ENCODE peak calls at places on chromosome 9, in five cellular contexts. K, U, I, S and N are unnamed samples.
A peak's percentile ranks its signal among the peaks of the same experiment; 100 is the strongest.

GRCh38 chr9:72982161-72982799 is 29.4 kb upstream of the ALDH1A1 start:
- DNase-seq in K (no peak), U (no peak), I (no peak), S (no peak), N (no peak)

GRCh38 chr9:82170871-82171270 is 182.3 kb downstream of the SPATA31D1 start:
- DNase-seq in K (no peak), U (no peak), I (peak; percentile 51), S (no peak), N (no peak)

GRCh38 chr9:70049236-70049635 is 5.6 kb downstream of the MAMDC2 start:
- DNase-seq in K (no peak), U (peak; percentile 57), I (peak; percentile 59), S (peak; percentile 50), N (no peak)

GRCh38 chr9:4062966-4063365 is 236.9 kb downstream of the GLIS3 start:
- DNase-seq in K (no peak), U (no peak), I (no peak), S (no peak), N (no peak)

GRCh38 chr9:108662090-108662875 is 193.5 kb downstream of the ACTL7B start:
- DNase-seq in K (no peak), U (no peak), I (no peak), S (no peak), N (no peak)

GRCh38 chr9:20713172-20713571 is 29.1 kb downstream of the FOCAD start:
- DNase-seq in K (no peak), U (no peak), I (no peak), S (no peak), N (no peak)

GRCh38 chr9:101625871-101626270 is 31.1 kb upstream of the PPP3R2 start:
- DNase-seq in K (no peak), U (no peak), I (no peak), S (no peak), N (no peak)

GRCh38 chr9:34654317-34655083 is 2.5 kb downstream of the IL11RA start:
- DNase-seq in K (peak; percentile 79), U (peak; percentile 50), I (no peak), S (no peak), N (peak; percentile 73)

GRCh38 chr9:32989651-32990050 is 11.8 kb downstream of the APTX start:
- DNase-seq in K (no peak), U (no peak), I (no peak), S (no peak), N (no peak)

GRCh38 chr9:70747335-70747734 is 332.9 kb upstream of the KLF9 start:
- DNase-seq in K (no peak), U (no peak), I (no peak), S (no peak), N (no peak)

GRCh38 chr9:91817493-91818225 is 132.4 kb downstream of the ROR2 start:
- DNase-seq in K (no peak), U (no peak), I (peak; percentile 59), S (no peak), N (no peak)

GRCh38 chr9:14715102-14715501 is 7.4 kb downstream of the CER1 start:
- DNase-seq in K (no peak), U (no peak), I (no peak), S (no peak), N (no peak)

GRCh38 chr9:96813607-96814006 is 35.7 kb upstream of the ZNF510 start:
- DNase-seq in K (no peak), U (no peak), I (no peak), S (no peak), N (no peak)

GRCh38 chr9:96818535-96818934 is 35.8 kb downstream of the ZNF782 start:
- DNase-seq in K (no peak), U (no peak), I (no peak), S (no peak), N (no peak)

DNA sequence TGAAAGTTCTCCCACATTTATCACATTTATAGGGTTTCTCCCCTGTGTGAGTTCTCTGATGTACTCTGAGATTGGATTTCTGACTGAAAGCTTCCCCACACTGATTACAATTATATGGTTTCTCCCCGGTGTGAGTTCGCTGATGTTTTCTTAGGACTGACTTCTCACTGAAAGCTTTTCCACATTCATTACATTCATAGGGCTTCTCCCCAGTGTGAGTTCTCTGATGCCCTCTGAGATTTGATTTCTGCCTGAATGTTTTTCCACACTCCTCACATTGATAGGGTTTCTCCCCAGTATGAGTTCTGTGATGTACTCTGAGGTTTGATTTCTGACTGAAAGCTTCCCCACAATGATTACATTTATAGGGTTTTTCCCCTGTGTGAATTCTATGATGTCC is 36.3 kb downstream of the ZNF782 start:
- DNase-seq in K (no peak), U (no peak), I (no peak), S (no peak), N (no peak)
- H3K9me3 ChIP-seq in K (peaks cover 100% of the 10 kb centered on the region), U (peaks cover 22% of the 10 kb centered on the region), I (peaks cover 48% of the 10 kb centered on the region), S (peaks cover 81% of the 10 kb centered on the region), N (peaks cover 100% of the 10 kb centered on the region)

GRCh38 chr9:120915854-120916495 is 10.6 kb downstream of the TRAF1 start:
- DNase-seq in K (no peak), U (no peak), I (no peak), S (no peak), N (no peak)
- H3K27ac ChIP-seq in K (no peak overlapping the region), U (no peak overlapping the region), I (no peak overlapping the region), S (no peak overlapping the region), N (no peak overlapping the region)

GRCh38 chr9:5870020-5870339 is 20.7 kb upstream of the MLANA start:
- DNase-seq in K (no peak), U (no peak), I (no peak), S (no peak), N (no peak)
- TF ChIP-seq CTCF in K (no peak), U (no peak), I (no peak), S (peak; percentile 1), N (no peak)

GRCh38 chr9:132703336-132703735 is 33.1 kb downstream of the GTF3C4 start:
- DNase-seq in K (no peak), U (no peak), I (peak; percentile 2), S (no peak), N (no peak)

GRCh38 chr9:132697230-132697629 is 27.0 kb downstream of the GTF3C4 start:
- DNase-seq in K (no peak), U (no peak), I (no peak), S (no peak), N (no peak)

GRCh38 chr9:132699926-132700325 is 29.7 kb downstream of the GTF3C4 start:
- DNase-seq in K (no peak), U (no peak), I (no peak), S (no peak), N (no peak)

GRCh38 chr9:132702254-132702653 is 32.0 kb downstream of the GTF3C4 start:
- DNase-seq in K (no peak), U (no peak), I (no peak), S (no peak), N (no peak)

DNA sequence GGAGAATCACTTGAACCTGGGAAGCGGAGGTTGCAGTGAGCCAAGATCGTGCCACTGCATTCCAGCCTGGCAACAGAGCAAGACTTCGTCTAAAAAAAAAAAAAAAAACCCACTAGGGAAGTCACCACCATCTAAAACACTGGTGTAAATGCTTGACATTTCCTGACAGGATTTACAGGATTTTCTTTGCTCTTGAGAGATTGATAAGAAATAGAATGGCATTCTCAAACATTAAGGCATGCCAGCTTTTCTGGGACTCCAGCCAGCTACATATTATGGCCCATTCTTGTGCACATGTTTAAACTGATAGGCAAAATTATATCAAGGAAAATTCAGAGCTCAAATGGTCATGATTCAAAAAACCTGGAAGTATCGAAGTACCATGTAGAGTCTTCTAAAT is 28.7 kb downstream of the GTF3C4 start:
- DNase-seq in K (no peak), U (peak; percentile 48), I (no peak), S (no peak), N (no peak)
- H3K9me3 ChIP-seq in K (peaks cover 32% of the 10 kb centered on the region), U (no peaks in the 10 kb centered on the region), I (no peaks in the 10 kb centered on the region), S (peaks cover 18% of the 10 kb centered on the region), N (peaks cover 33% of the 10 kb centered on the region)

GRCh38 chr9:93114169-93114983 is 18.4 kb downstream of the CARD19 start:
- DNase-seq in K (no peak), U (no peak), I (no peak), S (peak; percentile 82), N (peak; percentile 83)
- H3K27ac ChIP-seq in K (no peak overlapping the region), U (no peak overlapping the region), I (no peak overlapping the region), S (peak overlapping the region; percentile 97), N (peak overlapping the region; percentile 93)

DNA sequence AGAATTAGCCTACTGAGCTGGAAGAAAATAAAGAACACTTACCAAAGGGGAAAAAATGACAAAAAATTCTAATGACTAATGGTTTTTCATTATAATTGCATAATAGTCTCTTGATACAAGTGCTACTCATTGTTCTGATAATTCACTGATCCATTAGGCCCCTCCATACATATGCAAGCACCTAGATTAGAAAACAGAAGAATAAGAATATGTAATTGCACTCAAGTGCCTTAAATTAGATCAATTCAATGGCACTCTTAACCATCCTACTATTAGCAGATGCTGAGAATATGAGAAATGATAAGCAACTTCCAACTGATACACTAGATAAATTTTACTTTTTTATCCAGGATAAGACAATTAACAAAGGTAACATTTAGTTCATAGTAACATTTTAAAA is 440.9 kb upstream of the C9orf72 start:
- DNase-seq in K (no peak), U (no peak), I (no peak), S (no peak), N (no peak)
- TF ChIP-seq CTCF in K (no peak), U (no peak), I (no peak), S (no peak), N (no peak)

DNA sequence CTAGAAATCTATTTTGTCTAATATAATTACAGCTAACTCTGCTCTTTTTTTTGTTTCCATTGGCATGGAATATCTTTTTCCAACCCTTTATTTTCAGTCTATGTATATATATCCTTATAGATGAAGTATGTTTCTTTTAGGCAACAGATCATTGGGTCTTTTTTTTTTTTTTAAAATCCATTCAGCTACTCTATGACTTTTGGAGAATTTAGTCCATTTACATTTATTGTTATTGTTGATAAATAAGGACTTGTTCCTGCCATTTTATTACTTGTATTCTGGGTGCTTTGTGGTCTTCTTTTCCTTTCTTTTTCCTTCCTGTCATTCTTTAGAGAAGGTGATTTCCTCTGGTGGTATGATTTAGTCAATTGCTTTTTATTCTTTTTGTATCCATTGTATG is 296.8 kb downstream of the SMARCA2 start:
- DNase-seq in K (no peak), U (no peak), I (no peak), S (no peak), N (no peak)
- H3K9me3 ChIP-seq in K (peaks cover 73% of the 10 kb centered on the region), U (no peaks in the 10 kb centered on the region), I (peaks cover 8% of the 10 kb centered on the region), S (no peaks in the 10 kb centered on the region), N (peaks cover 71% of the 10 kb centered on the region)

GRCh38 chr9:114377046-114377445 is 10.7 kb downstream of the AKNA start:
- DNase-seq in K (no peak), U (no peak), I (no peak), S (no peak), N (no peak)

GRCh38 chr9:114376586-114376985 is 11.2 kb downstream of the AKNA start:
- DNase-seq in K (no peak), U (no peak), I (no peak), S (no peak), N (no peak)

GRCh38 chr9:114378016-114378415 is 9.8 kb downstream of the AKNA start:
- DNase-seq in K (no peak), U (no peak), I (no peak), S (no peak), N (peak; percentile 54)

GRCh38 chr9:114380988-114381387 is 6.8 kb downstream of the AKNA start:
- DNase-seq in K (no peak), U (no peak), I (no peak), S (no peak), N (peak; percentile 74)

DNA sequence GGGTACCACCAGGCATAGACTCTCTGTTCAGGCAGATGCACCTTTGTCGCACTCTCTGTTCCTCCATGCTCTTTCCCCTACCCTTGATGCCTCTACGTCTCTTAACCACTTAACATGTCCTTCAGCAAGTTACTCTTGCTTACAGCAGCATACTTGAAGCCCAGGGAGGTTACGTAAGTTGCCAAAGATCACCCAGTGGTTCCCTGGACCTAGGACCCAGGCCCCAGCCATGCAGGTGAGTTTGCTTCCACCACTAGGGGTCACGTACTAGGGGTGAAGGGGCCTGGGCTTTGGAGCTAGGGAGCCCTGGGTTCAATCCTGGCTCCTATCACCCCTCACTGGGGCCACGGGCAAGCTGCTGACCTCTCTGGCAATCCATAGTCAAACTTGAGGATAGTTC is 8.9 kb downstream of the AKNA start:
- DNase-seq in K (no peak), U (no peak), I (no peak), S (no peak), N (peak; percentile 47)
- H3K27ac ChIP-seq in K (no peak overlapping the region), U (no peak overlapping the region), I (no peak overlapping the region), S (no peak overlapping the region), N (peak overlapping the region; percentile 32)